ENCODE peak calls at places on chromosomes 16 and 17, in seven cellular contexts. One of them, this sample, is unnamed.
A peak's percentile ranks its signal among the peaks of the same experiment; 100 is the strongest.

GRCh38 chr17:8326591-8327583 is 12.8 kb upstream of the ODF4 start:
- DNase-seq in H1: peak; percentile 74
- DNase-seq in GM12891: peak; percentile 65
- DNase-seq in K562: peak; percentile 31
- DNase-seq in SK-N-SH: peak; percentile 79
- DNase-seq in HepG2: no peak
- DNase-seq in GM12878: no peak
- DNase-seq in this sample: no peak

GRCh38 chr17:65664296-65664695 is 102.8 kb upstream of the AXIN2 start:
- DNase-seq in GM12878: no peak
- DNase-seq in H1: no peak
- DNase-seq in HepG2: no peak
- DNase-seq in GM12891: no peak
- DNase-seq in K562: no peak
- DNase-seq in SK-N-SH: no peak
- DNase-seq in this sample: no peak

GRCh38 chr17:31467502-31468256 is 76.2 kb downstream of the RAB11FIP4 start:
- DNase-seq in K562: no peak
- DNase-seq in HepG2: peak; percentile 91
- DNase-seq in GM12878: no peak
- DNase-seq in GM12891: no peak
- DNase-seq in H1: peak; percentile 58
- DNase-seq in SK-N-SH: peak; percentile 48
- DNase-seq in this sample: no peak

GRCh38 chr16:16185095-16185494 is 38.2 kb downstream of the ABCC6 start:
- DNase-seq in SK-N-SH: no peak
- DNase-seq in K562: no peak
- DNase-seq in GM12878: no peak
- DNase-seq in GM12891: no peak
- DNase-seq in H1: no peak
- DNase-seq in HepG2: no peak
- DNase-seq in this sample: no peak

GRCh38 chr17:50721194-50722010 is 2.0 kb downstream of the LUC7L3 start:
- DNase-seq in SK-N-SH: peak; percentile 56
- DNase-seq in H1: no peak
- DNase-seq in HepG2: no peak
- DNase-seq in GM12891: no peak
- DNase-seq in GM12878: no peak
- DNase-seq in K562: peak; percentile 47
- DNase-seq in this sample: no peak

GRCh38 chr17:76239538-76240274 is 587 bp downstream of the RNF157 start:
- DNase-seq in H1: peak; percentile 73
- DNase-seq in GM12878: no peak
- DNase-seq in HepG2: no peak
- DNase-seq in SK-N-SH: peak; percentile 77
- DNase-seq in GM12891: no peak
- DNase-seq in K562: peak; percentile 48
- DNase-seq in this sample: no peak

GRCh38 chr17:66540131-66540781 is 237.8 kb downstream of the PRKCA start:
- DNase-seq in SK-N-SH: peak; percentile 48
- DNase-seq in GM12878: no peak
- DNase-seq in GM12891: no peak
- DNase-seq in HepG2: peak; percentile 72
- DNase-seq in K562: no peak
- DNase-seq in H1: peak; percentile 59
- DNase-seq in this sample: no peak

GRCh38 chr17:43338886-43339516 is 59.8 kb upstream of the ARL4D start:
- DNase-seq in SK-N-SH: no peak
- DNase-seq in HepG2: peak; percentile 51
- DNase-seq in H1: peak; percentile 77
- DNase-seq in GM12878: no peak
- DNase-seq in GM12891: no peak
- DNase-seq in K562: no peak
- DNase-seq in this sample: no peak

GRCh38 chr17:31880311-31880710 is 21.2 kb downstream of the UTP6 start:
- DNase-seq in SK-N-SH: no peak
- DNase-seq in GM12878: no peak
- DNase-seq in GM12891: no peak
- DNase-seq in HepG2: no peak
- DNase-seq in H1: no peak
- DNase-seq in K562: no peak
- DNase-seq in this sample: no peak

GRCh38 chr17:74453665-74454196 is 12.7 kb upstream of the CD300A start:
- DNase-seq in GM12891: peak; percentile 99
- DNase-seq in K562: no peak
- DNase-seq in GM12878: no peak
- DNase-seq in SK-N-SH: peak; percentile 99
- DNase-seq in H1: peak; percentile 89
- DNase-seq in HepG2: no peak
- DNase-seq in this sample: peak; percentile 99

GRCh38 chr16:85460983-85461813 is 151.9 kb upstream of the GSE1 start:
- DNase-seq in K562: peak; percentile 34
- DNase-seq in HepG2: peak; percentile 39
- DNase-seq in H1: no peak
- DNase-seq in SK-N-SH: peak; percentile 71
- DNase-seq in GM12878: no peak
- DNase-seq in GM12891: no peak
- DNase-seq in this sample: no peak

GRCh38 chr17:34826332-34826731 is 134.9 kb downstream of the CCT6B start:
- DNase-seq in H1: no peak
- DNase-seq in GM12891: no peak
- DNase-seq in GM12878: no peak
- DNase-seq in SK-N-SH: peak; percentile 28
- DNase-seq in HepG2: no peak
- DNase-seq in K562: peak; percentile 8
- DNase-seq in this sample: no peak

GRCh38 chr17:7583253-7584109 is at the start of gene MPDU1:
- DNase-seq in SK-N-SH: peak; percentile 93
- DNase-seq in K562: peak; percentile 96
- DNase-seq in HepG2: peak; percentile 81
- DNase-seq in GM12878: peak; percentile 84
- DNase-seq in H1: peak; percentile 95
- DNase-seq in GM12891: peak; percentile 82
- DNase-seq in this sample: peak; percentile 87

GRCh38 chr17:68705331-68706166 is 104.4 kb upstream of the FAM20A start:
- DNase-seq in H1: no peak
- DNase-seq in GM12878: no peak
- DNase-seq in SK-N-SH: no peak
- DNase-seq in HepG2: no peak
- DNase-seq in GM12891: no peak
- DNase-seq in K562: no peak
- DNase-seq in this sample: no peak

GRCh38 chr16:85998868-85999729 is 100.1 kb downstream of the IRF8 start:
- DNase-seq in K562: no peak
- DNase-seq in GM12878: no peak
- DNase-seq in SK-N-SH: no peak
- DNase-seq in GM12891: no peak
- DNase-seq in H1: no peak
- DNase-seq in HepG2: no peak
- DNase-seq in this sample: no peak

GRCh38 chr16:79089735-79090284 is 510.7 kb downstream of the MAF start:
- DNase-seq in HepG2: no peak
- DNase-seq in H1: no peak
- DNase-seq in SK-N-SH: no peak
- DNase-seq in K562: no peak
- DNase-seq in GM12878: peak; percentile 9
- DNase-seq in GM12891: no peak
- DNase-seq in this sample: no peak

GRCh38 chr16:13143551-13143950 is 242.2 kb downstream of the SHISA9 start:
- DNase-seq in GM12878: no peak
- DNase-seq in GM12891: no peak
- DNase-seq in K562: no peak
- DNase-seq in H1: no peak
- DNase-seq in SK-N-SH: no peak
- DNase-seq in HepG2: no peak
- DNase-seq in this sample: no peak

GRCh38 chr17:5816491-5816890 is 232.2 kb upstream of the NLRP1 start:
- DNase-seq in GM12891: no peak
- DNase-seq in SK-N-SH: no peak
- DNase-seq in K562: no peak
- DNase-seq in H1: no peak
- DNase-seq in GM12878: no peak
- DNase-seq in HepG2: no peak
- DNase-seq in this sample: no peak

GRCh38 chr16:88010343-88010970 is 59.2 kb downstream of the BANP start:
- DNase-seq in K562: no peak
- DNase-seq in HepG2: no peak
- DNase-seq in SK-N-SH: no peak
- DNase-seq in GM12878: no peak
- DNase-seq in GM12891: no peak
- DNase-seq in H1: no peak
- DNase-seq in this sample: no peak

GRCh38 chr17:8673621-8674020 is 43.1 kb upstream of the MYH10 start:
- DNase-seq in H1: no peak
- DNase-seq in SK-N-SH: peak; percentile 71
- DNase-seq in GM12878: no peak
- DNase-seq in K562: no peak
- DNase-seq in HepG2: no peak
- DNase-seq in GM12891: no peak
- DNase-seq in this sample: no peak

GRCh38 chr17:6509921-6510320 is 46.4 kb downstream of the PITPNM3 start:
- DNase-seq in GM12878: no peak
- DNase-seq in H1: no peak
- DNase-seq in GM12891: no peak
- DNase-seq in HepG2: no peak
- DNase-seq in SK-N-SH: no peak
- DNase-seq in K562: no peak
- DNase-seq in this sample: no peak

GRCh38 chr16:69035375-69035774 is 70.1 kb upstream of the HAS3 start:
- DNase-seq in SK-N-SH: no peak
- DNase-seq in GM12878: no peak
- DNase-seq in HepG2: no peak
- DNase-seq in GM12891: no peak
- DNase-seq in K562: no peak
- DNase-seq in H1: no peak
- DNase-seq in this sample: no peak

GRCh38 chr16:62597874-62598273 is 561.6 kb upstream of the CDH8 start:
- DNase-seq in SK-N-SH: peak; percentile 31
- DNase-seq in GM12878: no peak
- DNase-seq in H1: no peak
- DNase-seq in HepG2: no peak
- DNase-seq in K562: no peak
- DNase-seq in GM12891: no peak
- DNase-seq in this sample: no peak

GRCh38 chr16:62602790-62603189 is 566.6 kb upstream of the CDH8 start:
- DNase-seq in SK-N-SH: peak; percentile 12
- DNase-seq in HepG2: no peak
- DNase-seq in GM12878: no peak
- DNase-seq in K562: no peak
- DNase-seq in H1: no peak
- DNase-seq in GM12891: no peak
- DNase-seq in this sample: no peak
- TF ChIP-seq TAF1 in SK-N-SH: no peak
- TF ChIP-seq TAF1 in HepG2: no peak
- TF ChIP-seq TAF1 in GM12878: no peak
- TF ChIP-seq TAF1 in K562: no peak
- TF ChIP-seq TAF1 in H1: no peak
- TF ChIP-seq TAF1 in GM12891: no peak
- TF ChIP-seq TAF1 in this sample: no peak

DNA sequence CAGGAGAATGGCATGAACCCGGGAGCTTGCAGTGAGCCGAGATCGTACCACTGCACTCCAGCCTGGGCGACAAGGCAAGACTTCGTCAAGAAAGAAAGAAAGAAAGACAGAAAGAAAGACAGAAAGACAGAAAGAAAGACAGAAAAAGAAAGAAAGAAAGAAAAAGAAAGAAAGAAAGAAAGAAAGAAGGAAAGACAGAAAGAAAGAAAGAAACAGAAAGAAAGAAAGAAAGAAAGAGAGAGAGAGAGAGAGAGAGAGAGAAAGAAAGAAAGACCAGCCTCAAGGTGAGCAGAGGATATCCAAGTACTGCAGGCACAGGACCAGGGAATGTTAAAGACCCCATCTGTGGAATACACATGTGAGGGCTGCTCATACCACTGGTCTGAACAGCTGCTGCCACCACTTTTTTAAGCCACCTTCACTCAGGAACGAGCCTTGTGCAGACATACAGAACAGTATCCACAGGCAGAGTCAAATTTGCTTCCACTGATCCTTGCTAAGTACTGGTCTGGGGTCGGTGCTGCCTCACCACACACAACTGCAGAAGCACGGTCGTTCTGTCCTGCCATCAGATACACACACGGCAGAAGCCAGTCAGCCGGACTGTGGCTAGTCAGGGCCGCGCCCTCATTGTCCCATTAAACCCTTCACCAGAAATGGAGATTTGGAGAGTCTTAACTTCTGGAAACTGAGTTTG is 7.7 kb downstream of the RAB5C start:
- DNase-seq in GM12891: no peak
- DNase-seq in SK-N-SH: no peak
- DNase-seq in HepG2: no peak
- DNase-seq in H1: no peak
- DNase-seq in GM12878: no peak
- DNase-seq in K562: no peak
- DNase-seq in this sample: no peak
- TF ChIP-seq TAF1 in GM12891: no peak
- TF ChIP-seq TAF1 in SK-N-SH: no peak
- TF ChIP-seq TAF1 in HepG2: no peak
- TF ChIP-seq TAF1 in H1: no peak
- TF ChIP-seq TAF1 in GM12878: no peak
- TF ChIP-seq TAF1 in K562: no peak
- TF ChIP-seq TAF1 in this sample: no peak

GRCh38 chr16:66287416-66287815 is 79.1 kb upstream of the CDH5 start:
- DNase-seq in GM12878: no peak
- DNase-seq in HepG2: no peak
- DNase-seq in GM12891: no peak
- DNase-seq in H1: no peak
- DNase-seq in SK-N-SH: no peak
- DNase-seq in K562: no peak
- DNase-seq in this sample: no peak

GRCh38 chr16:66289051-66289680 is 77.3 kb upstream of the CDH5 start:
- DNase-seq in K562: no peak
- DNase-seq in HepG2: no peak
- DNase-seq in SK-N-SH: no peak
- DNase-seq in GM12878: no peak
- DNase-seq in GM12891: no peak
- DNase-seq in H1: no peak
- DNase-seq in this sample: no peak

GRCh38 chr16:66289986-66290385 is 76.5 kb upstream of the CDH5 start:
- DNase-seq in GM12891: no peak
- DNase-seq in SK-N-SH: no peak
- DNase-seq in GM12878: no peak
- DNase-seq in HepG2: no peak
- DNase-seq in K562: no peak
- DNase-seq in H1: no peak
- DNase-seq in this sample: no peak

GRCh38 chr16:66286527-66286926 is 80.0 kb upstream of the CDH5 start:
- DNase-seq in SK-N-SH: no peak
- DNase-seq in H1: no peak
- DNase-seq in GM12878: no peak
- DNase-seq in K562: no peak
- DNase-seq in HepG2: no peak
- DNase-seq in GM12891: no peak
- DNase-seq in this sample: no peak

GRCh38 chr16:66287916-66288315 is 78.6 kb upstream of the CDH5 start:
- DNase-seq in SK-N-SH: no peak
- DNase-seq in GM12891: no peak
- DNase-seq in K562: no peak
- DNase-seq in H1: no peak
- DNase-seq in HepG2: no peak
- DNase-seq in GM12878: no peak
- DNase-seq in this sample: no peak
- TF ChIP-seq TAF1 in SK-N-SH: no peak
- TF ChIP-seq TAF1 in GM12891: no peak
- TF ChIP-seq TAF1 in K562: no peak
- TF ChIP-seq TAF1 in H1: no peak
- TF ChIP-seq TAF1 in HepG2: no peak
- TF ChIP-seq TAF1 in GM12878: no peak
- TF ChIP-seq TAF1 in this sample: no peak

GRCh38 chr17:79214940-79215604 is 140.4 kb downstream of the ENGASE start:
- DNase-seq in K562: no peak
- DNase-seq in GM12891: no peak
- DNase-seq in GM12878: no peak
- DNase-seq in SK-N-SH: peak; percentile 94
- DNase-seq in H1: no peak
- DNase-seq in HepG2: no peak
- DNase-seq in this sample: no peak
- TF ChIP-seq TAF1 in K562: no peak
- TF ChIP-seq TAF1 in GM12891: no peak
- TF ChIP-seq TAF1 in GM12878: no peak
- TF ChIP-seq TAF1 in SK-N-SH: no peak
- TF ChIP-seq TAF1 in H1: no peak
- TF ChIP-seq TAF1 in HepG2: no peak
- TF ChIP-seq TAF1 in this sample: no peak

This sample was measured in GM12892.